ENCODE peak calls at places on chromosomes 7 and 10, in eight cellular contexts. One of them, this sample, is unnamed.

GRCh38 chr10:128096486-128097199 is 29.6 kb downstream of the MKI67 start:
- DNase-seq in lung: no peak
- DNase-seq in osteoblast: peak
- DNase-seq in left ventricle myocardium inferior: no peak
- DNase-seq in endothelial cell of umbilical vein: no peak
- DNase-seq in CD8-positive, alpha-beta T cell: no peak
- DNase-seq in hepatocyte: no peak
- DNase-seq in GM23338: no peak
- DNase-seq in this sample: no peak

GRCh38 chr7:96236198-96237039 is 85.5 kb downstream of the SLC25A13 start:
- DNase-seq in lung: no peak
- DNase-seq in osteoblast: no peak
- DNase-seq in left ventricle myocardium inferior: peak
- DNase-seq in endothelial cell of umbilical vein: peak
- DNase-seq in CD8-positive, alpha-beta T cell: no peak
- DNase-seq in hepatocyte: peak
- DNase-seq in GM23338: no peak
- DNase-seq in this sample: peak

GRCh38 chr10:52443419-52444388 is 129.6 kb downstream of the DKK1 start:
- DNase-seq in lung: no peak
- DNase-seq in osteoblast: no peak
- DNase-seq in left ventricle myocardium inferior: no peak
- DNase-seq in endothelial cell of umbilical vein: peak
- DNase-seq in CD8-positive, alpha-beta T cell: no peak
- DNase-seq in hepatocyte: no peak
- DNase-seq in GM23338: no peak
- DNase-seq in this sample: peak

GRCh38 chr10:128095023-128095752 is 31.0 kb downstream of the MKI67 start:
- DNase-seq in lung: no peak
- DNase-seq in osteoblast: no peak
- DNase-seq in left ventricle myocardium inferior: no peak
- DNase-seq in endothelial cell of umbilical vein: no peak
- DNase-seq in CD8-positive, alpha-beta T cell: peak
- DNase-seq in hepatocyte: peak
- DNase-seq in GM23338: peak
- DNase-seq in this sample: no peak

GRCh38 chr10:66747451-66747850 is 178.4 kb upstream of the LRRTM3 start:
- DNase-seq in lung: no peak
- DNase-seq in osteoblast: peak
- DNase-seq in left ventricle myocardium inferior: no peak
- DNase-seq in endothelial cell of umbilical vein: no peak
- DNase-seq in CD8-positive, alpha-beta T cell: no peak
- DNase-seq in hepatocyte: peak
- DNase-seq in GM23338: no peak
- DNase-seq in this sample: peak

GRCh38 chr10:128040681-128041080 is 85.5 kb downstream of the MKI67 start:
- DNase-seq in lung: no peak
- DNase-seq in osteoblast: no peak
- DNase-seq in left ventricle myocardium inferior: no peak
- DNase-seq in endothelial cell of umbilical vein: no peak
- DNase-seq in CD8-positive, alpha-beta T cell: no peak
- DNase-seq in hepatocyte: no peak
- DNase-seq in GM23338: no peak
- DNase-seq in this sample: no peak

GRCh38 chr10:126409821-126410220 is 21.5 kb upstream of the ADAM12 start:
- DNase-seq in lung: no peak
- DNase-seq in osteoblast: no peak
- DNase-seq in left ventricle myocardium inferior: no peak
- DNase-seq in endothelial cell of umbilical vein: no peak
- DNase-seq in CD8-positive, alpha-beta T cell: no peak
- DNase-seq in hepatocyte: no peak
- DNase-seq in GM23338: no peak
- DNase-seq in this sample: no peak

GRCh38 chr7:148447221-148447845 is 143.2 kb upstream of the C7orf33 start:
- DNase-seq in lung: no peak
- DNase-seq in osteoblast: no peak
- DNase-seq in left ventricle myocardium inferior: no peak
- DNase-seq in endothelial cell of umbilical vein: no peak
- DNase-seq in CD8-positive, alpha-beta T cell: no peak
- DNase-seq in hepatocyte: no peak
- DNase-seq in GM23338: no peak
- DNase-seq in this sample: no peak

GRCh38 chr10:24957624-24958435 is 5.4 kb upstream of the PRTFDC1 start:
- DNase-seq in lung: no peak
- DNase-seq in osteoblast: no peak
- DNase-seq in left ventricle myocardium inferior: no peak
- DNase-seq in endothelial cell of umbilical vein: peak
- DNase-seq in CD8-positive, alpha-beta T cell: no peak
- DNase-seq in hepatocyte: no peak
- DNase-seq in GM23338: no peak
- DNase-seq in this sample: peak

GRCh38 chr10:84783909-84784308 is 455.5 kb downstream of the CCSER2 start:
- DNase-seq in lung: no peak
- DNase-seq in osteoblast: no peak
- DNase-seq in left ventricle myocardium inferior: no peak
- DNase-seq in endothelial cell of umbilical vein: no peak
- DNase-seq in CD8-positive, alpha-beta T cell: no peak
- DNase-seq in hepatocyte: no peak
- DNase-seq in GM23338: no peak
- DNase-seq in this sample: no peak

GRCh38 chr7:143385891-143386781 is 5.0 kb downstream of the ZYX start:
- DNase-seq in lung: no peak
- DNase-seq in osteoblast: peak
- DNase-seq in left ventricle myocardium inferior: no peak
- DNase-seq in endothelial cell of umbilical vein: peak
- DNase-seq in CD8-positive, alpha-beta T cell: peak
- DNase-seq in hepatocyte: no peak
- DNase-seq in GM23338: no peak
- DNase-seq in this sample: peak

GRCh38 chr7:143388491-143389101 is 7.5 kb downstream of the ZYX start:
- DNase-seq in lung: no peak
- DNase-seq in osteoblast: peak
- DNase-seq in left ventricle myocardium inferior: no peak
- DNase-seq in endothelial cell of umbilical vein: no peak
- DNase-seq in CD8-positive, alpha-beta T cell: no peak
- DNase-seq in hepatocyte: no peak
- DNase-seq in GM23338: peak
- DNase-seq in this sample: no peak

GRCh38 chr7:143388051-143388450 is 6.9 kb downstream of the ZYX start:
- DNase-seq in lung: no peak
- DNase-seq in osteoblast: peak
- DNase-seq in left ventricle myocardium inferior: no peak
- DNase-seq in endothelial cell of umbilical vein: no peak
- DNase-seq in CD8-positive, alpha-beta T cell: no peak
- DNase-seq in hepatocyte: no peak
- DNase-seq in GM23338: no peak
- DNase-seq in this sample: no peak

GRCh38 chr7:143389316-143390097 is 8.4 kb downstream of the ZYX start:
- DNase-seq in lung: no peak
- DNase-seq in osteoblast: peak
- DNase-seq in left ventricle myocardium inferior: no peak
- DNase-seq in endothelial cell of umbilical vein: no peak
- DNase-seq in CD8-positive, alpha-beta T cell: no peak
- DNase-seq in hepatocyte: no peak
- DNase-seq in GM23338: no peak
- DNase-seq in this sample: no peak

GRCh38 chr7:143387156-143387975 is 6.2 kb downstream of the ZYX start:
- DNase-seq in lung: no peak
- DNase-seq in osteoblast: peak
- DNase-seq in left ventricle myocardium inferior: no peak
- DNase-seq in endothelial cell of umbilical vein: no peak
- DNase-seq in CD8-positive, alpha-beta T cell: no peak
- DNase-seq in hepatocyte: no peak
- DNase-seq in GM23338: peak
- DNase-seq in this sample: no peak
- TF ChIP-seq CTCF in lung: no peak
- TF ChIP-seq CTCF in osteoblast: no peak
- TF ChIP-seq CTCF in left ventricle myocardium inferior: no peak
- TF ChIP-seq CTCF in endothelial cell of umbilical vein: peak
- TF ChIP-seq CTCF in CD8-positive, alpha-beta T cell: no peak
- TF ChIP-seq CTCF in hepatocyte: no peak
- TF ChIP-seq CTCF in GM23338: peak
- TF ChIP-seq CTCF in this sample: peak

GRCh38 chr7:38451840-38452239 is 178.4 kb upstream of the TARP start:
- DNase-seq in lung: no peak
- DNase-seq in osteoblast: no peak
- DNase-seq in left ventricle myocardium inferior: no peak
- DNase-seq in endothelial cell of umbilical vein: peak
- DNase-seq in CD8-positive, alpha-beta T cell: no peak
- DNase-seq in hepatocyte: peak
- DNase-seq in GM23338: peak
- DNase-seq in this sample: peak

GRCh38 chr7:38448842-38449241 is 175.4 kb upstream of the TARP start:
- DNase-seq in lung: no peak
- DNase-seq in osteoblast: no peak
- DNase-seq in left ventricle myocardium inferior: no peak
- DNase-seq in endothelial cell of umbilical vein: no peak
- DNase-seq in CD8-positive, alpha-beta T cell: no peak
- DNase-seq in hepatocyte: no peak
- DNase-seq in GM23338: no peak
- DNase-seq in this sample: no peak

GRCh38 chr7:38453187-38453586 is 178.0 kb downstream of the AMPH start:
- DNase-seq in lung: no peak
- DNase-seq in osteoblast: no peak
- DNase-seq in left ventricle myocardium inferior: no peak
- DNase-seq in endothelial cell of umbilical vein: no peak
- DNase-seq in CD8-positive, alpha-beta T cell: no peak
- DNase-seq in hepatocyte: peak
- DNase-seq in GM23338: peak
- DNase-seq in this sample: no peak

GRCh38 chr7:38452615-38453014 is 178.6 kb downstream of the AMPH start:
- DNase-seq in lung: no peak
- DNase-seq in osteoblast: no peak
- DNase-seq in left ventricle myocardium inferior: no peak
- DNase-seq in endothelial cell of umbilical vein: no peak
- DNase-seq in CD8-positive, alpha-beta T cell: no peak
- DNase-seq in hepatocyte: peak
- DNase-seq in GM23338: no peak
- DNase-seq in this sample: no peak

GRCh38 chr7:38453826-38454225 is 177.3 kb downstream of the AMPH start:
- DNase-seq in lung: no peak
- DNase-seq in osteoblast: no peak
- DNase-seq in left ventricle myocardium inferior: no peak
- DNase-seq in endothelial cell of umbilical vein: no peak
- DNase-seq in CD8-positive, alpha-beta T cell: no peak
- DNase-seq in hepatocyte: no peak
- DNase-seq in GM23338: no peak
- DNase-seq in this sample: no peak
- TF ChIP-seq CTCF in lung: no peak
- TF ChIP-seq CTCF in osteoblast: no peak
- TF ChIP-seq CTCF in left ventricle myocardium inferior: no peak
- TF ChIP-seq CTCF in endothelial cell of umbilical vein: no peak
- TF ChIP-seq CTCF in CD8-positive, alpha-beta T cell: no peak
- TF ChIP-seq CTCF in hepatocyte: no peak
- TF ChIP-seq CTCF in GM23338: no peak
- TF ChIP-seq CTCF in this sample: no peak

DNA sequence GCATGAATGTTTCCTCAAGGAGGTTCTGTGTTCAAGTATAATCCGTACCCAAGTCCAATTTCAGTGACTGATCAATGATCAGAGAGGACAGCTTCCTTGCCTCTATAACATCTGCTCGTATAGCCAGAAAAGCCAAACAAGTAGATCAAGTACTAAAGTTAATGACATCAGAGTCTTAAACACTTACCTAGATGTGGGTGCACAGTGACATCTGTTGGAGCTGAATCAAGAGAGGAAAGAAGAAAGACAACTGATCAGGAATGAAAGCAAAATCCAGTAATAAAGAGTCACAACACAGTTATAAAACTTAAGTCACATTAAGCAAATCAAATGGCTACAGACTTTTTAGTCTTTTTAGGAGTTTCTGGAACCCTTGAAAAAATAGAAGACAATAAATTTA is 236.5 kb downstream of the RELN start:
- DNase-seq in lung: no peak
- DNase-seq in osteoblast: no peak
- DNase-seq in left ventricle myocardium inferior: no peak
- DNase-seq in endothelial cell of umbilical vein: peak
- DNase-seq in CD8-positive, alpha-beta T cell: no peak
- DNase-seq in hepatocyte: peak
- DNase-seq in GM23338: no peak
- DNase-seq in this sample: peak
- TF ChIP-seq CTCF in lung: no peak
- TF ChIP-seq CTCF in osteoblast: peak
- TF ChIP-seq CTCF in left ventricle myocardium inferior: no peak
- TF ChIP-seq CTCF in endothelial cell of umbilical vein: no peak
- TF ChIP-seq CTCF in CD8-positive, alpha-beta T cell: no peak
- TF ChIP-seq CTCF in hepatocyte: peak
- TF ChIP-seq CTCF in GM23338: peak
- TF ChIP-seq CTCF in this sample: peak

GRCh38 chr10:108250954-108251620 is 1086.6 kb upstream of the SORCS1 start:
- DNase-seq in lung: no peak
- DNase-seq in osteoblast: no peak
- DNase-seq in left ventricle myocardium inferior: no peak
- DNase-seq in endothelial cell of umbilical vein: no peak
- DNase-seq in CD8-positive, alpha-beta T cell: no peak
- DNase-seq in hepatocyte: no peak
- DNase-seq in GM23338: no peak
- DNase-seq in this sample: no peak

GRCh38 chr10:108254089-108254488 is 1089.6 kb upstream of the SORCS1 start:
- DNase-seq in lung: no peak
- DNase-seq in osteoblast: no peak
- DNase-seq in left ventricle myocardium inferior: no peak
- DNase-seq in endothelial cell of umbilical vein: no peak
- DNase-seq in CD8-positive, alpha-beta T cell: no peak
- DNase-seq in hepatocyte: no peak
- DNase-seq in GM23338: no peak
- DNase-seq in this sample: no peak

GRCh38 chr10:108244443-108245228 is 1080.1 kb upstream of the SORCS1 start:
- DNase-seq in lung: no peak
- DNase-seq in osteoblast: no peak
- DNase-seq in left ventricle myocardium inferior: no peak
- DNase-seq in endothelial cell of umbilical vein: no peak
- DNase-seq in CD8-positive, alpha-beta T cell: no peak
- DNase-seq in hepatocyte: no peak
- DNase-seq in GM23338: no peak
- DNase-seq in this sample: no peak

DNA sequence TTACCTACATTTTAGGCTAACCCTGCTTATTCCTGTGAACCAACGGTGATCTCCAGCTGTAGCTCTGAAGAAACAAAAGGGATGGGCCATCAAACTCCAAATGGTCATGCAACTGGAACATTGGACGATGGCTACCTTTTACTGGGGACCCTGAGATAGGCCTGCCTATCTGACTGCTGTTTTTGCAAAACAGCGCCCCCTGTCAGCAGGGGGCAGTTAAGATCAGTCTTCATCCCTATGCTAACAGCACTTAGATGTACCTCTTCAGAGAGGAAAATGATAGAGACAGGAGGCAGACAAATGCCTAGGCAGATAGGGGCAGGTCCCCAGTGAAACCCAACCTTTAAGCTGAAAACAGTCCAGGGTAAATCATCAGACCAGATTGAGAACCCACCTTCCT is 1085.4 kb upstream of the SORCS1 start:
- DNase-seq in lung: no peak
- DNase-seq in osteoblast: no peak
- DNase-seq in left ventricle myocardium inferior: no peak
- DNase-seq in endothelial cell of umbilical vein: no peak
- DNase-seq in CD8-positive, alpha-beta T cell: no peak
- DNase-seq in hepatocyte: no peak
- DNase-seq in GM23338: peak
- DNase-seq in this sample: no peak
- TF ChIP-seq CTCF in lung: no peak
- TF ChIP-seq CTCF in osteoblast: no peak
- TF ChIP-seq CTCF in left ventricle myocardium inferior: no peak
- TF ChIP-seq CTCF in endothelial cell of umbilical vein: no peak
- TF ChIP-seq CTCF in CD8-positive, alpha-beta T cell: no peak
- TF ChIP-seq CTCF in hepatocyte: no peak
- TF ChIP-seq CTCF in GM23338: peak
- TF ChIP-seq CTCF in this sample: peak

This sample was measured in brain microvascular endothelial cell.